ENCODE peak calls at places on chromosomes 2 and 18, in nine cellular contexts. P, N, L, R, D, T, G, I and Y are unnamed samples.

GRCh38 chr2:195842932-195843331 is 185.9 kb downstream of the SLC39A10 start:
- DNase-seq in P (no peak), N (no peak), L (no peak), R (no peak), D (no peak), T (no peak), G (no peak), I (no peak), Y (no peak)

GRCh38 chr2:186641807-186642321 is 52.0 kb upstream of the FAM171B start:
- DNase-seq in P (no peak), N (no peak), L (peak; percentile 72), R (no peak), D (peak; percentile 51), T (peak; percentile 72), G (no peak), I (peak; percentile 48), Y (peak; percentile 75)

GRCh38 chr2:102048465-102048864 is 56.7 kb downstream of the IL1R2 start:
- DNase-seq in P (no peak), N (no peak), L (peak; percentile 71), R (no peak), D (no peak), T (no peak), G (no peak), I (peak; percentile 40), Y (no peak)

GRCh38 chr2:89797320-89798038 is 1106.0 kb downstream of the RPIA start:
- DNase-seq in P (no peak), N (no peak), L (no peak), R (no peak), D (no peak), T (no peak), G (no peak), I (no peak), Y (no peak)

GRCh38 chr2:105712981-105713596 is 31.6 kb upstream of the NCK2 start:
- DNase-seq in P (no peak), N (no peak), L (peak; percentile 44), R (no peak), D (no peak), T (peak; percentile 15), G (no peak), I (no peak), Y (no peak)

GRCh38 chr2:105788670-105789290 is 44.1 kb downstream of the NCK2 start:
- DNase-seq in P (no peak), N (no peak), L (no peak), R (no peak), D (no peak), T (no peak), G (no peak), I (no peak), Y (no peak)

GRCh38 chr2:40033781-40034180 is 254.7 kb upstream of the THUMPD2 start:
- DNase-seq in P (no peak), N (no peak), L (no peak), R (no peak), D (no peak), T (no peak), G (no peak), I (no peak), Y (no peak)

GRCh38 chr18:13232971-13233565 is 14.5 kb downstream of the LDLRAD4 start:
- DNase-seq in P (no peak), N (no peak), L (no peak), R (no peak), D (no peak), T (no peak), G (no peak), I (peak; percentile 79), Y (no peak)

GRCh38 chr18:13647761-13648160 is 78.6 kb downstream of the FAM210A start:
- DNase-seq in P (no peak), N (no peak), L (no peak), R (no peak), D (no peak), T (no peak), G (no peak), I (no peak), Y (no peak)

GRCh38 chr2:233434666-233435375 is 80.5 kb downstream of the DGKD start:
- DNase-seq in P (no peak), N (no peak), L (no peak), R (no peak), D (no peak), T (no peak), G (no peak), I (no peak), Y (no peak)

GRCh38 chr18:57648414-57648813 is 26.8 kb upstream of the NARS1 start:
- DNase-seq in P (no peak), N (no peak), L (no peak), R (no peak), D (no peak), T (no peak), G (no peak), I (no peak), Y (no peak)

GRCh38 chr2:159051656-159052055 is 83.2 kb downstream of the TANC1 start:
- DNase-seq in P (no peak), N (no peak), L (no peak), R (no peak), D (no peak), T (no peak), G (no peak), I (no peak), Y (no peak)

GRCh38 chr2:2619995-2620394 is 288.9 kb upstream of the MYT1L start:
- DNase-seq in P (no peak), N (no peak), L (no peak), R (no peak), D (no peak), T (no peak), G (no peak), I (no peak), Y (no peak)

GRCh38 chr2:127874378-127875271 is 11.1 kb downstream of the AMMECR1L start:
- DNase-seq in P (no peak), N (no peak), L (no peak), R (no peak), D (no peak), T (no peak), G (no peak), I (no peak), Y (no peak)